ENCODE peak calls at places on chromosomes 11 and 22, in five cellular contexts. R, T, I, O and B are unnamed samples.

GRCh38 chr11:129143335-129143734 is 48.8 kb downstream of the ARHGAP32 start:
- DNase-seq in R (peak; percentile 100), T (no peak), I (peak; percentile 88), O (no peak), B (peak; percentile 98)

GRCh38 chr11:116533186-116533825 is 239.5 kb downstream of the BUD13 start:
- DNase-seq in R (no peak), T (peak; percentile 62), I (peak; percentile 37), O (no peak), B (peak; percentile 35)

GRCh38 chr11:100866453-100866852 is 179.4 kb downstream of the ARHGAP42 start:
- DNase-seq in R (no peak), T (no peak), I (no peak), O (no peak), B (no peak)

GRCh38 chr11:123145220-123145619 is 49.8 kb downstream of the CLMP start:
- DNase-seq in R (peak; percentile 57), T (no peak), I (no peak), O (no peak), B (peak; percentile 72)

GRCh38 chr11:121723261-121723741 is 270.5 kb upstream of the SORL1-AS1 start:
- DNase-seq in R (peak; percentile 3), T (peak; percentile 75), I (peak; percentile 75), O (no peak), B (no peak)

GRCh38 chr11:129613076-129613475 is 202.6 kb upstream of the TMEM45B start:
- DNase-seq in R (peak; percentile 22), T (no peak), I (no peak), O (no peak), B (peak; percentile 70)

GRCh38 chr11:15800121-15800800 is 556.1 kb downstream of the SOX6 start:
- DNase-seq in R (peak; percentile 88), T (no peak), I (no peak), O (no peak), B (peak; percentile 84)

GRCh38 chr22:29470159-29470855 is 9.7 kb upstream of the NEFH start:
- DNase-seq in R (peak; percentile 37), T (peak; percentile 98), I (peak; percentile 72), O (no peak), B (peak; percentile 92)

GRCh38 chr11:623999-624704 is 603 bp downstream of the CDHR5 start:
- DNase-seq in R (no peak), T (peak; percentile 47), I (no peak), O (no peak), B (no peak)

GRCh38 chr11:60905551-60906113 is 753 bp downstream of the PRPF19 start:
- DNase-seq in R (no peak), T (no peak), I (peak; percentile 58), O (no peak), B (no peak)

GRCh38 chr11:82719316-82719715 is 14.3 kb downstream of the FAM181B start:
- DNase-seq in R (no peak), T (no peak), I (no peak), O (no peak), B (no peak)

GRCh38 chr11:131858495-131858894 is 488.1 kb downstream of the NTM start:
- DNase-seq in R (no peak), T (no peak), I (no peak), O (no peak), B (no peak)

GRCh38 chr22:46691571-46691970 is 46.5 kb downstream of the CERK start:
- DNase-seq in R (no peak), T (no peak), I (no peak), O (no peak), B (no peak)

GRCh38 chr11:48154162-48154561 is 62.4 kb upstream of the OR4B1 start:
- DNase-seq in R (peak; percentile 36), T (no peak), I (no peak), O (no peak), B (no peak)

GRCh38 chr11:135069884-135070283 is 657.8 kb upstream of the B3GAT1 start:
- DNase-seq in R (no peak), T (no peak), I (no peak), O (no peak), B (peak; percentile 87)

GRCh38 chr22:44151661-44152060 is 29.1 kb upstream of the PARVG start:
- DNase-seq in R (peak; percentile 53), T (no peak), I (no peak), O (no peak), B (no peak)

GRCh38 chr22:46823248-46823647 is 60.8 kb downstream of the TBC1D22A start:
- DNase-seq in R (no peak), T (peak; percentile 20), I (no peak), O (no peak), B (no peak)

GRCh38 chr11:134592391-134592990 is 180.4 kb upstream of the B3GAT1 start:
- DNase-seq in R (peak; percentile 37), T (peak; percentile 93), I (no peak), O (no peak), B (peak; percentile 84)

GRCh38 chr11:80748207-80748606 is 1307.4 kb upstream of the TENM4 start:
- DNase-seq in R (no peak), T (no peak), I (no peak), O (no peak), B (no peak)

GRCh38 chr11:66891849-66892660 is 35.2 kb downstream of the LRFN4 start:
- DNase-seq in R (peak; percentile 96), T (peak; percentile 86), I (no peak), O (no peak), B (peak; percentile 98)

GRCh38 chr11:111526501-111526900 is 11.9 kb downstream of the HOATZ start:
- DNase-seq in R (peak; percentile 66), T (no peak), I (no peak), O (no peak), B (no peak)